ENCODE peak calls at places on chromosome 9, in seven cellular contexts. G is GM10248; L is ELR; R is GDM1; X is MV-4-11; W is activated CD4-positive, alpha-beta memory T cell treated with anti-CD3 and anti-CD28 coated beads, Interleukin-2, amount 10 ng/mL, durations not matched to agents 7 days and 5 days; Z is CD4-positive, alpha-beta memory T cell. S is an unnamed sample.

GRCh38 chr9:136939996-136940525 is 4.5 kb downstream of the FBXW5 start:
- DNase-seq in G (no peak), L (no peak), R (no peak), X (no peak), W (no peak), Z (no peak), S (no peak)

GRCh38 chr9:138009016-138009415 is 131.4 kb downstream of the CACNA1B start:
- DNase-seq in G (no peak), L (no peak), R (no peak), X (no peak), W (peak), Z (no peak), S (no peak)

GRCh38 chr9:95515272-95516113 is 1.3 kb downstream of the PTCH1 start:
- DNase-seq in G (peak), L (peak), R (no peak), X (no peak), W (peak), Z (peak), S (peak)

GRCh38 chr9:30065888-30066287 is 2318.6 kb upstream of the ACO1 start:
- DNase-seq in G (no peak), L (peak), R (no peak), X (no peak), W (no peak), Z (no peak), S (no peak)

GRCh38 chr9:138103111-138103823 is 225.7 kb downstream of the CACNA1B start:
- DNase-seq in G (no peak), L (no peak), R (no peak), X (no peak), W (peak), Z (no peak), S (no peak)

GRCh38 chr9:127050152-127050551 is 72.3 kb downstream of the ANGPTL2 start:
- DNase-seq in G (no peak), L (no peak), R (no peak), X (no peak), W (no peak), Z (no peak), S (no peak)

GRCh38 chr9:495739-496138 is 281.1 kb downstream of the DOCK8 start:
- DNase-seq in G (no peak), L (no peak), R (no peak), X (no peak), W (no peak), Z (no peak), S (no peak)

GRCh38 chr9:91558879-91559278 is 135.2 kb upstream of the NFIL3 start:
- DNase-seq in G (no peak), L (no peak), R (no peak), X (no peak), W (no peak), Z (no peak), S (no peak)

GRCh38 chr9:93068956-93069355 is 10.5 kb downstream of the SUSD3 start:
- DNase-seq in G (no peak), L (no peak), R (no peak), X (no peak), W (no peak), Z (no peak), S (no peak)

GRCh38 chr9:11257992-11258391 is 645.2 kb upstream of the PTPRD start:
- DNase-seq in G (no peak), L (no peak), R (no peak), X (no peak), W (no peak), Z (no peak), S (no peak)

GRCh38 chr9:32823101-32823500 is 39.8 kb downstream of the TMEM215 start:
- DNase-seq in G (no peak), L (no peak), R (no peak), X (no peak), W (no peak), Z (no peak), S (no peak)

GRCh38 chr9:115849679-115850412 is 303.7 kb upstream of the PAPPA start:
- DNase-seq in G (no peak), L (peak), R (no peak), X (no peak), W (no peak), Z (no peak), S (no peak)

GRCh38 chr9:121634800-121635261 is 16.6 kb upstream of the DAB2IP start:
- DNase-seq in G (peak), L (peak), R (peak), X (no peak), W (no peak), Z (no peak), S (no peak)

S was measured in naive thymus-derived CD4-positive, alpha-beta T cell.